ENCODE peak calls at places on chromosomes 7 and 10, in five cellular contexts. S, E, O, M and R are unnamed samples.

GRCh38 chr7:24975647-24976260 is 4.2 kb downstream of the OSBPL3 start:
- DNase-seq in S (no peak), E (no peak), O (no peak), M (no peak), R (no peak)

GRCh38 chr7:83469076-83469475 is 179.9 kb downstream of the SEMA3E start:
- DNase-seq in S (no peak), E (no peak), O (no peak), M (no peak), R (no peak)

GRCh38 chr7:155834486-155835048 is 22.3 kb upstream of the SHH start:
- DNase-seq in S (no peak), E (no peak), O (no peak), M (no peak), R (no peak)

GRCh38 chr7:87318741-87319140 is 26.7 kb upstream of the CROT start:
- DNase-seq in S (no peak), E (no peak), O (no peak), M (no peak), R (no peak)

GRCh38 chr10:91077549-91078017 is 142.9 kb upstream of the PCGF5 start:
- DNase-seq in S (peak; percentile 92), E (peak; percentile 83), O (no peak), M (peak; percentile 30), R (no peak)

GRCh38 chr7:113764401-113765035 is 154.3 kb downstream of the PPP1R3A start:
- DNase-seq in S (no peak), E (no peak), O (no peak), M (no peak), R (no peak)

GRCh38 chr7:138239244-138239643 is 163.0 kb downstream of the AKR1D1 start:
- DNase-seq in S (no peak), E (no peak), O (peak; percentile 20), M (no peak), R (no peak)

GRCh38 chr10:121080324-121080807 is 229.2 kb downstream of the WDR11 start:
- DNase-seq in S (no peak), E (peak; percentile 44), O (no peak), M (no peak), R (no peak)

GRCh38 chr7:17532861-17533404 is 234.5 kb downstream of the AHR start:
- DNase-seq in S (no peak), E (no peak), O (no peak), M (no peak), R (no peak)

GRCh38 chr7:143126146-143126545 is 5.7 kb upstream of the PIP start:
- DNase-seq in S (no peak), E (no peak), O (no peak), M (no peak), R (no peak)

GRCh38 chr10:99995713-99996112 is 14.0 kb downstream of the DNMBP start:
- DNase-seq in S (no peak), E (peak; percentile 20), O (no peak), M (no peak), R (no peak)

GRCh38 chr10:121540773-121541395 is 57.4 kb downstream of the FGFR2 start:
- DNase-seq in S (no peak), E (no peak), O (no peak), M (no peak), R (no peak)

GRCh38 chr7:20554072-20554471 is 61.4 kb upstream of the ABCB5 start:
- DNase-seq in S (no peak), E (no peak), O (peak; percentile 9), M (no peak), R (no peak)

GRCh38 chr10:35465601-35466140 is 129.4 kb downstream of the CCNY start:
- DNase-seq in S (no peak), E (no peak), O (no peak), M (no peak), R (no peak)

DNA sequence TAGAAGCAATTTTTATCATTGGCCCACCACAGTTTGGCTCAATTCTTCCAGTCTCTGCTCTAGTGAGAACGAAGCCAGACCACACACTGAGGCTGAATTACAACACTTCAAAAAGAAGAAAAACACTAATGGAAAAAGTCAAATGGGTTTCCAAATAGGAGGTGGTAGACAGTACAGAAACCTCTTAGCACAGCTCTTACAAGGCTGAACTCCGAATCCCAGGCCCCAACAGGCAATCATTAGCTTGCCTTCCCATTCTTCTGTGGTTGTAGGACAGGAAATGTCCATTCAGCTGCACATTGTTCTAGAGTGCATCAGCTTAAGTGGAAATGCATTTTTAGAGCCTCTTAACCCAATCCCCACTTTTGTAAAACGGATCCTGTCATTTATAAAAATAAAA is 115.1 kb upstream of the MEOX2 start:
- DNase-seq in S (no peak), E (no peak), O (no peak), M (no peak), R (no peak)
- TF ChIP-seq EP300 in S (no peak), E (no peak), O (no peak), M (no peak), R (no peak)

GRCh38 chr7:105963038-105963667 is at the start of gene CDHR3:
- DNase-seq in S (peak; percentile 72), E (no peak), O (no peak), M (no peak), R (no peak)
- TF ChIP-seq EP300 in S (no peak), E (no peak), O (no peak), M (no peak), R (no peak)

GRCh38 chr7:104950754-104951153 is 63.3 kb upstream of the KMT2E start:
- DNase-seq in S (no peak), E (no peak), O (no peak), M (no peak), R (no peak)
- TF ChIP-seq EP300 in S (no peak), E (no peak), O (no peak), M (no peak), R (no peak)

GRCh38 chr7:116924741-116925140 is 28.6 kb upstream of the ST7 start:
- DNase-seq in S (no peak), E (no peak), O (no peak), M (no peak), R (no peak)

GRCh38 chr7:116933465-116933864 is 19.8 kb upstream of the ST7 start:
- DNase-seq in S (no peak), E (no peak), O (no peak), M (no peak), R (no peak)

GRCh38 chr7:116930156-116930913 is 23.0 kb upstream of the ST7 start:
- DNase-seq in S (peak; percentile 89), E (peak; percentile 85), O (peak; percentile 84), M (peak; percentile 83), R (peak; percentile 92)

GRCh38 chr7:116932566-116932965 is 20.7 kb upstream of the ST7 start:
- DNase-seq in S (no peak), E (no peak), O (no peak), M (no peak), R (no peak)

GRCh38 chr7:116929021-116929420 is 24.3 kb upstream of the ST7 start:
- DNase-seq in S (no peak), E (no peak), O (no peak), M (no peak), R (no peak)
- TF ChIP-seq EP300 in S (no peak), E (no peak), O (no peak), M (no peak), R (no peak)